ENCODE peak calls at places on chromosomes 13 and 19, in eight cellular contexts. One of them, this sample, is unnamed.

GRCh38 chr19:17719730-17720486 is 628 bp downstream of the MAP1S start:
- DNase-seq in bronchial epithelial cell: peak; percentile 58
- DNase-seq in fibroblast of pulmonary artery: no peak
- DNase-seq in GM12864: no peak
- DNase-seq in NB4: peak; percentile 37
- DNase-seq in AG10803: no peak
- DNase-seq in mucosa of descending colon: peak; percentile 38
- DNase-seq in choroid plexus epithelial cell: no peak
- DNase-seq in this sample: no peak

GRCh38 chr19:47490847-47491246 is 6.8 kb upstream of the KPTN start:
- DNase-seq in GM12864: no peak
- DNase-seq in mucosa of descending colon: no peak
- DNase-seq in AG10803: no peak
- DNase-seq in bronchial epithelial cell: no peak
- DNase-seq in fibroblast of pulmonary artery: no peak
- DNase-seq in choroid plexus epithelial cell: no peak
- DNase-seq in NB4: no peak
- DNase-seq in this sample: no peak

GRCh38 chr13:75963318-75963717 is 327.2 kb downstream of the LMO7 start:
- DNase-seq in GM12864: no peak
- DNase-seq in bronchial epithelial cell: peak; percentile 29
- DNase-seq in fibroblast of pulmonary artery: no peak
- DNase-seq in choroid plexus epithelial cell: no peak
- DNase-seq in NB4: peak; percentile 14
- DNase-seq in AG10803: peak; percentile 1
- DNase-seq in mucosa of descending colon: no peak
- DNase-seq in this sample: no peak

GRCh38 chr19:47210689-47211316 is 20.2 kb downstream of the BBC3 start:
- DNase-seq in AG10803: peak; percentile 81
- DNase-seq in bronchial epithelial cell: peak; percentile 62
- DNase-seq in mucosa of descending colon: peak; percentile 95
- DNase-seq in NB4: peak; percentile 96
- DNase-seq in fibroblast of pulmonary artery: peak; percentile 88
- DNase-seq in GM12864: no peak
- DNase-seq in choroid plexus epithelial cell: peak; percentile 90
- DNase-seq in this sample: peak; percentile 97

GRCh38 chr19:33279430-33280350 is 22.6 kb downstream of the CEBPA start:
- DNase-seq in fibroblast of pulmonary artery: no peak
- DNase-seq in mucosa of descending colon: no peak
- DNase-seq in GM12864: no peak
- DNase-seq in choroid plexus epithelial cell: no peak
- DNase-seq in AG10803: no peak
- DNase-seq in bronchial epithelial cell: no peak
- DNase-seq in NB4: no peak
- DNase-seq in this sample: no peak

GRCh38 chr19:10152100-10152499 is 32.4 kb upstream of the EIF3G start:
- DNase-seq in NB4: no peak
- DNase-seq in fibroblast of pulmonary artery: no peak
- DNase-seq in choroid plexus epithelial cell: no peak
- DNase-seq in mucosa of descending colon: no peak
- DNase-seq in AG10803: no peak
- DNase-seq in bronchial epithelial cell: no peak
- DNase-seq in GM12864: no peak
- DNase-seq in this sample: no peak

GRCh38 chr19:13053761-13054604 is 48.7 kb downstream of the LYL1 start:
- DNase-seq in GM12864: no peak
- DNase-seq in mucosa of descending colon: peak; percentile 63
- DNase-seq in choroid plexus epithelial cell: peak; percentile 87
- DNase-seq in bronchial epithelial cell: peak; percentile 48
- DNase-seq in NB4: no peak
- DNase-seq in AG10803: peak; percentile 98
- DNase-seq in fibroblast of pulmonary artery: peak; percentile 99
- DNase-seq in this sample: peak; percentile 44

GRCh38 chr13:76542176-76542575 is 344.0 kb downstream of the KCTD12 start:
- DNase-seq in NB4: no peak
- DNase-seq in choroid plexus epithelial cell: no peak
- DNase-seq in GM12864: no peak
- DNase-seq in AG10803: no peak
- DNase-seq in bronchial epithelial cell: no peak
- DNase-seq in fibroblast of pulmonary artery: no peak
- DNase-seq in mucosa of descending colon: no peak
- DNase-seq in this sample: no peak

GRCh38 chr13:76813874-76814273 is 72.3 kb downstream of the KCTD12 start:
- DNase-seq in mucosa of descending colon: peak; percentile 92
- DNase-seq in GM12864: no peak
- DNase-seq in choroid plexus epithelial cell: no peak
- DNase-seq in AG10803: no peak
- DNase-seq in NB4: peak; percentile 5
- DNase-seq in fibroblast of pulmonary artery: no peak
- DNase-seq in bronchial epithelial cell: peak; percentile 9
- DNase-seq in this sample: no peak

GRCh38 chr13:32408296-32408998 is 19.5 kb downstream of the N4BP2L1 start:
- DNase-seq in NB4: peak; percentile 29
- DNase-seq in mucosa of descending colon: no peak
- DNase-seq in GM12864: no peak
- DNase-seq in choroid plexus epithelial cell: no peak
- DNase-seq in fibroblast of pulmonary artery: no peak
- DNase-seq in bronchial epithelial cell: no peak
- DNase-seq in AG10803: no peak
- DNase-seq in this sample: no peak

GRCh38 chr19:43533546-43534304 is 737 bp downstream of the ZNF575 start:
- DNase-seq in AG10803: peak; percentile 99
- DNase-seq in GM12864: peak; percentile 93
- DNase-seq in NB4: peak; percentile 97
- DNase-seq in choroid plexus epithelial cell: peak; percentile 100
- DNase-seq in mucosa of descending colon: peak; percentile 100
- DNase-seq in fibroblast of pulmonary artery: peak; percentile 100
- DNase-seq in bronchial epithelial cell: peak; percentile 98
- DNase-seq in this sample: peak; percentile 98

GRCh38 chr13:61170791-61171330 is 244.8 kb downstream of the PCDH20 start:
- DNase-seq in mucosa of descending colon: no peak
- DNase-seq in fibroblast of pulmonary artery: no peak
- DNase-seq in NB4: no peak
- DNase-seq in GM12864: no peak
- DNase-seq in choroid plexus epithelial cell: no peak
- DNase-seq in AG10803: no peak
- DNase-seq in bronchial epithelial cell: peak; percentile 23
- DNase-seq in this sample: no peak

GRCh38 chr13:99206226-99206625 is 5.6 kb downstream of the UBAC2 start:
- DNase-seq in fibroblast of pulmonary artery: no peak
- DNase-seq in choroid plexus epithelial cell: no peak
- DNase-seq in bronchial epithelial cell: no peak
- DNase-seq in mucosa of descending colon: no peak
- DNase-seq in NB4: no peak
- DNase-seq in AG10803: no peak
- DNase-seq in GM12864: no peak
- DNase-seq in this sample: no peak

GRCh38 chr19:1189419-1189818 is 15.4 kb upstream of the SBNO2 start:
- DNase-seq in NB4: peak; percentile 41
- DNase-seq in bronchial epithelial cell: peak; percentile 63
- DNase-seq in AG10803: no peak
- DNase-seq in choroid plexus epithelial cell: peak; percentile 48
- DNase-seq in GM12864: no peak
- DNase-seq in mucosa of descending colon: no peak
- DNase-seq in fibroblast of pulmonary artery: no peak
- DNase-seq in this sample: no peak

GRCh38 chr13:66958611-66959010 is 271.5 kb downstream of the PCDH9 start:
- DNase-seq in mucosa of descending colon: no peak
- DNase-seq in AG10803: no peak
- DNase-seq in GM12864: no peak
- DNase-seq in bronchial epithelial cell: no peak
- DNase-seq in NB4: no peak
- DNase-seq in choroid plexus epithelial cell: no peak
- DNase-seq in fibroblast of pulmonary artery: no peak
- DNase-seq in this sample: no peak

GRCh38 chr19:51702754-51703654 is 9.9 kb downstream of the SPACA6 start:
- DNase-seq in GM12864: no peak
- DNase-seq in fibroblast of pulmonary artery: no peak
- DNase-seq in mucosa of descending colon: peak; percentile 49
- DNase-seq in NB4: no peak
- DNase-seq in AG10803: no peak
- DNase-seq in choroid plexus epithelial cell: peak; percentile 15
- DNase-seq in bronchial epithelial cell: peak; percentile 41
- DNase-seq in this sample: peak; percentile 33

GRCh38 chr13:76116931-76117330 is 480.8 kb downstream of the LMO7 start:
- DNase-seq in AG10803: no peak
- DNase-seq in choroid plexus epithelial cell: no peak
- DNase-seq in mucosa of descending colon: no peak
- DNase-seq in bronchial epithelial cell: no peak
- DNase-seq in NB4: no peak
- DNase-seq in fibroblast of pulmonary artery: no peak
- DNase-seq in GM12864: no peak
- DNase-seq in this sample: no peak

GRCh38 chr13:46184277-46184699 is 2.3 kb upstream of the LCP1 start:
- DNase-seq in fibroblast of pulmonary artery: peak; percentile 19
- DNase-seq in bronchial epithelial cell: no peak
- DNase-seq in mucosa of descending colon: peak; percentile 61
- DNase-seq in NB4: peak; percentile 88
- DNase-seq in choroid plexus epithelial cell: peak; percentile 41
- DNase-seq in GM12864: peak; percentile 73
- DNase-seq in AG10803: no peak
- DNase-seq in this sample: no peak

GRCh38 chr19:3818918-3819317 is 32.7 kb upstream of the MATK start:
- DNase-seq in NB4: no peak
- DNase-seq in AG10803: no peak
- DNase-seq in bronchial epithelial cell: no peak
- DNase-seq in choroid plexus epithelial cell: no peak
- DNase-seq in fibroblast of pulmonary artery: no peak
- DNase-seq in mucosa of descending colon: no peak
- DNase-seq in GM12864: no peak
- DNase-seq in this sample: no peak

GRCh38 chr19:54104998-54105715 is 2.5 kb downstream of the NDUFA3 start:
- DNase-seq in choroid plexus epithelial cell: no peak
- DNase-seq in NB4: no peak
- DNase-seq in GM12864: no peak
- DNase-seq in mucosa of descending colon: no peak
- DNase-seq in AG10803: peak; percentile 35
- DNase-seq in fibroblast of pulmonary artery: no peak
- DNase-seq in bronchial epithelial cell: no peak
- DNase-seq in this sample: no peak

GRCh38 chr19:18282021-18282787 is 782 bp upstream of the JUND start:
- DNase-seq in choroid plexus epithelial cell: no peak
- DNase-seq in fibroblast of pulmonary artery: no peak
- DNase-seq in GM12864: no peak
- DNase-seq in mucosa of descending colon: no peak
- DNase-seq in bronchial epithelial cell: peak; percentile 47
- DNase-seq in AG10803: no peak
- DNase-seq in NB4: peak; percentile 93
- DNase-seq in this sample: peak; percentile 49

GRCh38 chr13:54950546-54950945 is 1921.9 kb downstream of the OLFM4 start:
- DNase-seq in fibroblast of pulmonary artery: no peak
- DNase-seq in AG10803: no peak
- DNase-seq in NB4: no peak
- DNase-seq in bronchial epithelial cell: no peak
- DNase-seq in mucosa of descending colon: no peak
- DNase-seq in choroid plexus epithelial cell: no peak
- DNase-seq in GM12864: no peak
- DNase-seq in this sample: no peak
- TF ChIP-seq CTCF in fibroblast of pulmonary artery: no peak
- TF ChIP-seq CTCF in AG10803: no peak
- TF ChIP-seq CTCF in NB4: no peak
- TF ChIP-seq CTCF in bronchial epithelial cell: no peak
- TF ChIP-seq CTCF in mucosa of descending colon: no peak
- TF ChIP-seq CTCF in choroid plexus epithelial cell: no peak
- TF ChIP-seq CTCF in GM12864: no peak
- TF ChIP-seq CTCF in this sample: no peak

GRCh38 chr19:44551850-44552249 is 22.4 kb upstream of the CEACAM20 start:
- DNase-seq in AG10803: no peak
- DNase-seq in choroid plexus epithelial cell: no peak
- DNase-seq in mucosa of descending colon: no peak
- DNase-seq in bronchial epithelial cell: no peak
- DNase-seq in GM12864: no peak
- DNase-seq in fibroblast of pulmonary artery: no peak
- DNase-seq in NB4: no peak
- DNase-seq in this sample: no peak
- TF ChIP-seq CTCF in AG10803: no peak
- TF ChIP-seq CTCF in choroid plexus epithelial cell: no peak
- TF ChIP-seq CTCF in mucosa of descending colon: no peak
- TF ChIP-seq CTCF in bronchial epithelial cell: no peak
- TF ChIP-seq CTCF in GM12864: no peak
- TF ChIP-seq CTCF in fibroblast of pulmonary artery: no peak
- TF ChIP-seq CTCF in NB4: no peak
- TF ChIP-seq CTCF in this sample: no peak

GRCh38 chr13:110568649-110569048 is 7.1 kb upstream of the RAB20 start:
- DNase-seq in fibroblast of pulmonary artery: no peak
- DNase-seq in choroid plexus epithelial cell: no peak
- DNase-seq in GM12864: no peak
- DNase-seq in bronchial epithelial cell: no peak
- DNase-seq in NB4: no peak
- DNase-seq in AG10803: no peak
- DNase-seq in mucosa of descending colon: no peak
- DNase-seq in this sample: no peak
- TF ChIP-seq CTCF in fibroblast of pulmonary artery: no peak
- TF ChIP-seq CTCF in choroid plexus epithelial cell: no peak
- TF ChIP-seq CTCF in GM12864: no peak
- TF ChIP-seq CTCF in bronchial epithelial cell: no peak
- TF ChIP-seq CTCF in NB4: no peak
- TF ChIP-seq CTCF in AG10803: no peak
- TF ChIP-seq CTCF in mucosa of descending colon: no peak
- TF ChIP-seq CTCF in this sample: no peak

GRCh38 chr13:85503797-85504196 is 295.4 kb downstream of the SLITRK6 start:
- DNase-seq in GM12864: no peak
- DNase-seq in AG10803: peak; percentile 11
- DNase-seq in choroid plexus epithelial cell: peak; percentile 52
- DNase-seq in mucosa of descending colon: peak; percentile 9
- DNase-seq in bronchial epithelial cell: peak; percentile 47
- DNase-seq in fibroblast of pulmonary artery: peak; percentile 74
- DNase-seq in NB4: no peak
- DNase-seq in this sample: no peak

GRCh38 chr13:85509512-85509911 is 289.7 kb downstream of the SLITRK6 start:
- DNase-seq in AG10803: peak; percentile 3
- DNase-seq in NB4: no peak
- DNase-seq in GM12864: no peak
- DNase-seq in mucosa of descending colon: no peak
- DNase-seq in choroid plexus epithelial cell: peak; percentile 64
- DNase-seq in fibroblast of pulmonary artery: peak; percentile 18
- DNase-seq in bronchial epithelial cell: peak; percentile 95
- DNase-seq in this sample: no peak

GRCh38 chr13:85512421-85512820 is 286.8 kb downstream of the SLITRK6 start:
- DNase-seq in choroid plexus epithelial cell: no peak
- DNase-seq in fibroblast of pulmonary artery: no peak
- DNase-seq in GM12864: no peak
- DNase-seq in bronchial epithelial cell: peak; percentile 66
- DNase-seq in mucosa of descending colon: peak; percentile 9
- DNase-seq in NB4: no peak
- DNase-seq in AG10803: no peak
- DNase-seq in this sample: no peak

DNA sequence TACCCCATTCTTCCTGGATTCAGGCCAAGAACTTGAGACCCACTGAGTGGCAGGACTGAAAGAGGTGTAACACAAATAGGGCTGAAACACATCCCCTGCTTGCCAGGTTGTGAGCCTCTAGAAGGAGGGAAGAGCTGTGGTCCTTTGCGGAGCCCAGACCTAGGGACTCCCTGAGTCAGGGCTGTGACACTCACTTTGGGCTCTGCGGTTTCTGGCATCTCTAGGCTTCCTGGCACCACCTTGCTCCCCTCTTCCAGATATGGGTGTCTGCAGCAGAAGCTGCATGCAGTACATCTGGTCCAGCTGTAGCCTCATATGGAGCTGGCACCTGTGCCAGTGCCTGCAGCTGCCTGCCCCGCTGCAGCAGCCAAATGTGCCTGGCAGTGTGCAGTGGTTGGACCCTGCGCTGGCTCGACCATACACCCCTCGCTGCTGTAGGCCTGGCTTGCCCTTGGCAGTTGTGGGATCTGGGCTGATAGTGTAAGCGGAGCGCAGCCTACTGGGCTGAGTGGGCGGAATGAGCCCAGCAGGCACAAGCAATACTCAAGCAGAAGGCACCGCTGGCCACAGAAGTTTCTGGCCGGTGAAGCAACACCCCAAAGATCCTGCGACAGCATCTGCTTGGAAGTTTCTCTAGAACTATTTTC is 290.4 kb downstream of the SLITRK6 start:
- DNase-seq in choroid plexus epithelial cell: peak; percentile 63
- DNase-seq in GM12864: no peak
- DNase-seq in bronchial epithelial cell: peak; percentile 37
- DNase-seq in AG10803: no peak
- DNase-seq in NB4: no peak
- DNase-seq in fibroblast of pulmonary artery: peak; percentile 12
- DNase-seq in mucosa of descending colon: no peak
- DNase-seq in this sample: no peak
- TF ChIP-seq CTCF in choroid plexus epithelial cell: peak; percentile 27
- TF ChIP-seq CTCF in GM12864: no peak
- TF ChIP-seq CTCF in bronchial epithelial cell: no peak
- TF ChIP-seq CTCF in AG10803: no peak
- TF ChIP-seq CTCF in NB4: no peak
- TF ChIP-seq CTCF in fibroblast of pulmonary artery: no peak
- TF ChIP-seq CTCF in mucosa of descending colon: no peak
- TF ChIP-seq CTCF in this sample: no peak